ENCODE peak calls at places on chromosomes 7 and 10, in four cellular contexts. Q, M, X and H are unnamed samples. For H3K9me3, the result is how much of the 10 kb centered on the place peaks cover.

GRCh38 chr10:119807960-119808697 is 64.5 kb downstream of the MCMBP start:
- DNase-seq in X (no peak), M (peak), Q (peak), H (no peak)

GRCh38 chr7:108000875-108001758 is 1.8 kb downstream of the LAMB1 start:
- DNase-seq in M (peak), Q (peak), X (peak), H (peak)

GRCh38 chr10:1572519-1573333 is 164.6 kb downstream of the ADARB2 start:
- DNase-seq in Q (no peak), X (no peak), M (no peak), H (no peak)

GRCh38 chr10:70730955-70731354 is 54.2 kb downstream of the TBATA start:
- DNase-seq in X (no peak), Q (no peak), M (no peak), H (no peak)

GRCh38 chr10:49610735-49611165 is 640 bp downstream of the SLC18A3 start:
- DNase-seq in M (no peak), Q (no peak), X (no peak), H (no peak)

GRCh38 chr10:101495324-101495925 is 92.6 kb downstream of the POLL start:
- DNase-seq in M (peak), Q (peak), X (peak), H (no peak)

GRCh38 chr10:62512732-62513475 is 138.7 kb downstream of the ZNF365 start:
- DNase-seq in M (no peak), X (peak), Q (no peak), H (no peak)

GRCh38 chr10:5945203-5945534 is 32.2 kb downstream of the IL15RA start:
- DNase-seq in X (no peak), M (no peak), Q (no peak), H (no peak)

GRCh38 chr7:66737667-66738066 is 2.9 kb upstream of the RABGEF1 start:
- DNase-seq in M (no peak), Q (no peak), X (no peak), H (no peak)

GRCh38 chr7:159126496-159127345 is 17.9 kb downstream of the VIPR2 start:
- DNase-seq in M (no peak), X (no peak), Q (no peak), H (peak)

GRCh38 chr10:68364101-68364886 is 31.6 kb upstream of the PBLD start:
- DNase-seq in X (no peak), Q (no peak), M (no peak), H (no peak)

GRCh38 chr10:52443419-52444388 is 129.6 kb downstream of the DKK1 start:
- DNase-seq in X (peak), Q (peak), M (peak), H (no peak)

GRCh38 chr10:78143576-78143975 is 109.9 kb downstream of the RPS24 start:
- DNase-seq in Q (no peak), M (no peak), X (no peak), H (no peak)

GRCh38 chr7:146937836-146938235 is 821.2 kb downstream of the CNTNAP2 start:
- DNase-seq in Q (no peak), X (no peak), M (no peak), H (no peak)

GRCh38 chr7:157046681-157047080 is 36.2 kb upstream of the MNX1 start:
- DNase-seq in M (no peak), Q (peak), X (peak), H (no peak)

GRCh38 chr10:78462728-78463228 is 429.1 kb downstream of the RPS24 start:
- DNase-seq in M (no peak), Q (peak), X (peak), H (no peak)

GRCh38 chr10:5526691-5527331 is 2.0 kb downstream of the CALML3 start:
- DNase-seq in X (no peak), M (no peak), Q (no peak), H (peak)

GRCh38 chr7:92969061-92969460 is 132.7 kb upstream of the CDK6 start:
- DNase-seq in M (no peak), Q (no peak), X (no peak), H (no peak)

GRCh38 chr10:95423327-95424005 is 132.7 kb upstream of the PDLIM1 start:
- DNase-seq in M (no peak), X (no peak), Q (no peak), H (no peak)

GRCh38 chr7:139673230-139673629 is 104.6 kb downstream of the HIPK2 start:
- DNase-seq in X (peak), Q (no peak), M (no peak), H (peak)

GRCh38 chr10:103692421-103693069 is 162.8 kb downstream of the SH3PXD2A start:
- DNase-seq in X (no peak), M (no peak), Q (no peak), H (peak)

GRCh38 chr10:103690281-103690680 is 165.1 kb downstream of the SH3PXD2A start:
- DNase-seq in M (no peak), X (no peak), Q (no peak), H (no peak)

GRCh38 chr10:103691267-103691666 is 164.1 kb downstream of the SH3PXD2A start:
- DNase-seq in M (no peak), X (no peak), Q (no peak), H (no peak)

GRCh38 chr10:103693070-103693811 is 162.1 kb downstream of the SH3PXD2A start:
- DNase-seq in Q (no peak), M (no peak), X (no peak), H (peak)

DNA sequence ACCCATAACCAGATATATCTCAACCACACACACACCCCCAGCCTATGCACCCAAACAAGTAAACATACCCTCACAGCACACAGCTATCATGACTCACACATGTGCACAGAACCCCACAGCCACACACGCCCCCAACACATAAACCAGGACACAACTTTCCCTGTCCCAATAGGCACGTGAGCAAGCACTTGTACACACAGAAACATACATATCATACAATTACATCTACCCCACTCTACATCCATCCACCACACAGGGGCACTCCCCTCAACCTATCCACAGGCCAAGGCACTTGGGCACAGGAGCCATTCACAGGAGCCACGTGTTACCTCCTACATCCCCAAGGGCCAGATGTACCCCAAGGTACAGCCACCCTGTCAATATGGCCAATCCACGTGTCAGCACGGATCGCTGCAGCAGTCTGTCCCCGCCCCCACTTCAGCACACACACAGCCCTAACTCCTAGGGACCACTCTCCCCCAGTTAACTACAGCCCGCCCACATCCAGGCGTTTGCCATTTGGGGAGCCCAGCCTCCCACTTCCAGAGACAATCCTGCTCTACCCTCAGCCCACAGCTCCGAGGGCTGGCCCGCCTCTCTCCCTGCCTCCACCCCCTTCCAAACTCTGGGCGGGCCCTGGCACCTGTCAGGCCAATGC is 163.5 kb downstream of the SH3PXD2A start:
- DNase-seq in Q (peak), M (no peak), X (no peak), H (peak)
- H3K9ac ChIP-seq in Q (no peak), M (no peak), X (no peak), H (no peak)

GRCh38 chr10:35578608-35578956 is 26.6 kb upstream of the GJD4 start:
- DNase-seq in X (no peak), Q (no peak), M (no peak), H (no peak)

GRCh38 chr10:35580421-35580770 is 24.7 kb upstream of the GJD4 start:
- DNase-seq in M (no peak), Q (no peak), X (no peak), H (no peak)

GRCh38 chr10:35577915-35578607 is 27.1 kb upstream of the GJD4 start:
- DNase-seq in X (no peak), M (peak), Q (no peak), H (no peak)

GRCh38 chr10:35579116-35579515 is 26.0 kb upstream of the GJD4 start:
- DNase-seq in X (no peak), Q (no peak), M (no peak), H (no peak)

DNA sequence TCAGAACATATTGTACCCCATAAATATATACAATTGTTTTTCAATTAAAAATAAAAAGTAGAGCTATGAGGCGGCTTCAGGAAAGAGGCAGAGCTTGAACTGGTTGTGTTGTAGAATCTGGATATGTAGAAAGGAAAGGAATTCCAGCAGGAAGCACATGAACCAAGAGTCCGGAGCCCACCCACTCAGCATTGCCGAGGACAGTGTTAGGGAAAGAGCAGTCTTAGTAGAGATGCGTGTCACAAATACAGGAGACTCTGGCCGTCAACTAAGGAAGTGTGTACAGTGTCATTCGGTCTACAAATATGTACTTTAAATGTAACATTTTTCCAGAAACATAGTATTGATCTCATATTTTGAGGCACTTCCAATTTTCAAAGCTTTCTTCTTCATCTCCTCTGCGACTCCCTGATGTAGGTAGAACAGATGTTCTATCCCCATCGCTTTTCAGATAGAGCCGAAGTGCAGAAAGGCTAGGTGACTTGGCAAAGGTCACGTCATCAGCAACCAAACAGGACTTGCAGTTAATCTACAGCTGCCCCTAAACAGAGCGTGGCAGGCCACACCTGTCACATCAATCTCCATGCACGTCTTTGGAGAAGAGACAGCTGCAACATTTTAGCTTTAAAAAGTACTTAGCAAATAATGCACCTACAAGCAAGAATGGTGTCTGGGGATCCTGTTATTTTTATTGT is 25.3 kb upstream of the GJD4 start:
- DNase-seq in X (no peak), M (no peak), Q (no peak), H (no peak)
- H3K9me3 ChIP-seq in X (under half), M (under half), Q (under half), H (under half)

DNA sequence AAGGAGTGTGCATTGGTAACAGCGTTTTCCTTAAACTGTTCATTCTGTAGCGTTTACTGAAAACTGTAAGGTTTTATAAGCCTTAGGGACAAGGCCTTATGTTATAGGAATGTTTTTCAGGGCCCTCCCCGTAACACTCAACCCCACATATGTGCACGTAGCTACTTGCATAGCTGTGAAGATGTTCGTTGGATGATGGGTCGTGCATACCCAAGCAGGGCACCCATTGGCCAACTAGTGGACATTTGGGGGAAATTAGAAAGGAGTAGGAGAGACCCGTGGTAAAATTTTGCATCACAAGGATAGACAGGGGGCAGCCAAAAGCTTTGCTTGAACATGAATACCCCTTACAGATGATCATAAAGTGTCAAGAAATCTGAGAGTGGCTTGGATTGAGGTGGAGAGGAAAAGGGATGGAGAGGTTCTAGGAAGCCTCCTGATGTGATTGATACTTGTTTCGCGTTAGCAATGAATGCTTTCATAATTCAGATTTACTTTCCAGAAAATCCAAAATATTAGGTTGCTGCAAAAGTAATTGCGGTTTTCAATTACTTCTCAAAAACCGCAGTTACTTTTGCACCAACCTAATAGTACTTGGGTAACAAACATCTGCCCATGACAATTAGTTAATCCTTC is 878 bp downstream of the SEC61A2 start:
- DNase-seq in X (peak), M (peak), Q (peak), H (peak)
- H3K4me3 ChIP-seq in X (peak), M (peak), Q (peak), H (peak)

GRCh38 chr7:54783952-54784351 is 24.9 kb upstream of the SEC61G start:
- DNase-seq in M (no peak), Q (no peak), X (no peak), H (no peak)

GRCh38 chr7:54782314-54782713 is 23.3 kb upstream of the SEC61G start:
- DNase-seq in M (no peak), X (no peak), Q (no peak), H (no peak)

GRCh38 chr7:54780490-54780889 is 21.5 kb upstream of the SEC61G start:
- DNase-seq in M (no peak), Q (no peak), X (no peak), H (no peak)

GRCh38 chr7:54782829-54783228 is 23.8 kb upstream of the SEC61G start:
- DNase-seq in Q (no peak), X (no peak), M (no peak), H (peak)

GRCh38 chr7:54781356-54781912 is 22.4 kb upstream of the SEC61G start:
- DNase-seq in X (no peak), M (no peak), Q (no peak), H (no peak)
- H3K9ac ChIP-seq in X (no peak), M (no peak), Q (no peak), H (no peak)

DNA sequence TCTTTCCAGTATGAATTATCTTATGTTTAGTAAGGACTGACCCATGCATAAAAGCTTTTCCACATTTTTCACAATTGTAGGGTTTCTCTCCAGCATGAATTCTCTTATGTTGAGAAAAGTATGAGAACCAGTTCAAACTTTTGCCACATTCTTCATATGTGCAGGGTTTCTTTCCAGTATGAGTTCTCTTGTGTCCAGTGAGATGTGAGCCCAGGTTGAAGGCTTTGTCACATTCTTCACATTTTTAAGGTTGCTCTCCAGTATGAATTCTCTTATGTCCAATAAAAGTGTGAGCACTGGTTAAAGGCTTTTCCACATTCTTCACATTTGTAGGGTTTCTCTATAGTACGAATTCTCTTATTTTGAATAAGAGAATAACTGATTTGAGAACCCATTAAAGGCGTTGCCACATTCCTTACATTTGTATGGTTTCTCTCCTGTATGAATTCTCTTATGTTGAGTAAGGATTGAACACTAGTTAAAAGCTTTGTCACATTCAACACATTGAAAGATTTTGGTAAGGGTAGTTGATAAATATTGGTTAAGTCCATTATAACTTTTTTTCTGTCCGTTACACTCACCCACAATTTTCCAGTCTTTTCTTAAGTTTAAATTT is 911.0 kb upstream of the ZNF722 start:
- DNase-seq in X (no peak), M (no peak), Q (no peak), H (no peak)
- H3K9me3 ChIP-seq in X (half or more), M (under half), Q (under half), H (half or more)

GRCh38 chr7:71727347-71727746 is 595.4 kb downstream of the GALNT17 start:
- DNase-seq in Q (no peak), X (no peak), M (no peak), H (no peak)

GRCh38 chr7:71735961-71736556 is 604.1 kb downstream of the GALNT17 start:
- DNase-seq in Q (peak), M (peak), X (peak), H (peak)

DNA sequence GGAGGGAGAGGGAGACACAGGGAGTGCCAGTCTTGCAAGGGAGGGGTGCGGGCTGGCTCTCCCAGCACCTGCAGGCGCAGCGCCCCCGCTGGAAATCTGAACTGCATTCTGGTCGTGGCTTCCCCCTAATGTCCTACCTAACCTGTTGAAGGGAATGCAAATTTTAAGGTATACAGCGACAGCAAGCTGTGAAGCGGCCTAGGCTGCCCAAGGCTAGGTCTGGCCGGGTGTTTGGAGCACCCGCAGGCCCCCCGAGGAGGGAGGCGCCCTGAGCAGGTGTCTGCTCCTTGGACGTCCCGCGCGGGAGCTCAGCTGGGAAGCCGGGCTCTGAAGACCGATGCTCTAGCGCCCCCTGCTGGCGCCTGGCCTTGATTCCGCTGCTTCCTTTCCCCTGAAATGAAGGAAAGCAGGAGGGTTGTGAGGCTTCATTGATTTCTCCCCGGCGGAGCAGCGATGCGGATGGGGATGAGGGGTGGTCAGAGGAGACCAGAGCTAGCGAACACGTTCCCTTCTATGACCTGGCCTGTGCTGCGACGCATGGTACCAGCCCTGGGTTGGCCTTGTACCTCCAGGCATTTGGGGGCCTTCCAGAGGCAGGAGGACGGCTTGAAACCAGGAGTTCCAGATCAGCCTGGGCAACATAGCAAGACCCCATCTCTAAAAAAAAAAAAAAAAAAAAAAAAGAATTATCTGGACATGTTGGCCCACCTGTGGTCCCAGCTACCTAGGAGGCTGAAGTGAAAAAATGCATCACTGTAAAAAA is 601.3 kb downstream of the GALNT17 start:
- DNase-seq in Q (peak), M (peak), X (peak), H (peak)
- H3K4me3 ChIP-seq in Q (no peak), M (no peak), X (no peak), H (peak)

DNA sequence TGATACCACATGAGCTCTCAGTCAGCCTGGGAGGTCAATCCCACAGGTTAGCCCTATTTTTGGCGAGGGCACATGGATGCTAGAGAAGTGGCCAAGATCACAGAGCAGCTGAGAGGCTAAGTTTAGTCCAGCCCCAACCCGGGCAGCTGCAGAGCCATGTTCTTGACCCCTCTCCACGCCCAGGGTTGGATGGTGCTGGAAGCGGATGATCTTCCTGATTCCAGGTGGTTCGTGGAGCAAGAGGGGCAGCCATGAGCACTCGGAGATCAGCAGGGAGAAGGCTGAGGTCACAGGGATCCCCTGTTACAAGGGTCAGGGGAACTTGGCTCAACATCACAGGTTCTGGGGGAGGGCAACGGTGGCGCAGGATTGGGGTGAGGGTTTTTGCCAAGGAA is 29.3 kb downstream of the FOXL3 start:
- DNase-seq in M (no peak), X (no peak), Q (no peak), H (no peak)
- H3K9ac ChIP-seq in M (no peak), X (no peak), Q (no peak), H (no peak)

DNA sequence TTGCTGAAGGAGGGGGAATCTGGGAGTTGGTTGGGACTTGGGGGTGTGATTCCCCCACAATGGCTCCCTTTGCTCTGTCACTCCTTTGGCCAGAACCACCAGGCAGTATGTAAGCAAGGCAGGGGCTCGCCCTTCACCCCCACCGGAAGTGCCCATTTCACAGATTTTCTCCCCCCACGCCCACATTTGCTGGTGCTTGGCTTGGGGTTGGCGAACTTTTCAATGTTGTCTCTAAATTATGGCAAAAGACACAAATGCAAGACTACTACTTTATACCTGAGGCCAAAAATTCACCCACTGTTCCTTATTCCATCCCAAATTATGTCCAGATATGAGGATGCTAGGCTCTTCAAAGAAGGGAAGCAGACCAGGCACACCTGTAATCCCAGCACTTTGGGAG is 24.5 kb downstream of the RBAK start:
- DNase-seq in M (no peak), Q (no peak), X (no peak), H (no peak)
- H3K9me3 ChIP-seq in M (under half), Q (under half), X (under half), H (half or more)